ENCODE peak calls at places on chromosomes 12 and 14, in four cellular contexts. L is CD8-positive, alpha-beta memory T cell; P is right cardiac atrium; Y is psoas muscle. A is an unnamed sample.

GRCh38 chr12:110888256-110888991 is 32.0 kb downstream of the MYL2 start:
- DNase-seq in P (no peak), Y (no peak), L (no peak), A (no peak)

GRCh38 chr14:55799523-55800095 is 219.6 kb downstream of the KTN1 start:
- DNase-seq in Y (no peak), P (no peak), L (no peak), A (no peak)

GRCh38 chr12:104604070-104604994 is 147.6 kb downstream of the CHST11 start:
- DNase-seq in L (peak; percentile 4), P (peak; percentile 65), Y (peak; percentile 70), A (no peak)

GRCh38 chr12:4025420-4026358 is 152.5 kb upstream of the PARP11 start:
- DNase-seq in Y (no peak), L (no peak), P (no peak), A (no peak)

GRCh38 chr14:101797785-101798342 is 36.4 kb downstream of the PPP2R5C start:
- DNase-seq in Y (no peak), L (no peak), P (no peak), A (peak; percentile 86)

GRCh38 chr14:87679094-87679493 is 313.9 kb downstream of the GALC start:
- DNase-seq in L (no peak), Y (no peak), P (no peak), A (peak; percentile 64)

GRCh38 chr12:130613831-130614230 is 102.3 kb downstream of the RIMBP2 start:
- DNase-seq in Y (no peak), L (no peak), P (no peak), A (no peak)

GRCh38 chr14:103103461-103104388 is 9.2 kb downstream of the EXOC3L4 start:
- DNase-seq in L (no peak), Y (peak; percentile 62), P (peak; percentile 83), A (no peak)

GRCh38 chr12:122449317-122449716 is 26.8 kb upstream of the CLIP1 start:
- DNase-seq in P (no peak), L (no peak), Y (no peak), A (no peak)

GRCh38 chr14:104851896-104852663 is 13.0 kb upstream of the CEP170B start:
- DNase-seq in L (no peak), Y (no peak), P (no peak), A (no peak)

GRCh38 chr14:90700928-90701776 is 115.1 kb downstream of the TTC7B start:
- DNase-seq in Y (peak; percentile 43), P (no peak), L (no peak), A (no peak)

GRCh38 chr12:68240975-68241374 is 12.4 kb downstream of the IL22 start:
- DNase-seq in Y (no peak), P (no peak), L (peak; percentile 11), A (no peak)
- H3K4me3 ChIP-seq in Y (no peak overlapping the region), P (no peak overlapping the region), L (peak overlapping the region; percentile 48), A (peak overlapping the region; percentile 24)

DNA sequence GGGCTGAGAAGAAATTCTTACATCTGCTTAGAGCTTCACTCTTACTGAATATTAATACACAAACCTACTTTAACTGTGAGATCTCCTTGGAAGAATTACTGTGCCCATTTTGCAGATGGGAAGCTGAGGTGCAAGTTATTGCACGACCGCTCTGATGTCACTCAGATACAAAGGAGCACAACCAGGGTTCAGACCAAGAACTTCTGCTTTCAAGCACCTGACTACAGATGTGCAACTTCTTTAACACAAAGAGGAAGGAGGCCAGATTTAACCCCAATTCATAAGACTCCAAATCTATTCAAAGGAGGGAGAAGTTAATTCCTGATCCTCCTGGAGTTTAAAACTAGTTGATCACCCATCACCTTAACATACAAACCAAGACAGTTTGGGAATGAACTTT is 232.6 kb downstream of the VRK1 start:
- DNase-seq in L (no peak), Y (no peak), P (no peak), A (no peak)
- H3K27me3 ChIP-seq in L (peaks cover 13% of the 10 kb centered on the region), Y (no peaks in the 10 kb centered on the region), P (no peaks in the 10 kb centered on the region), A (no peaks in the 10 kb centered on the region)

GRCh38 chr12:58420496-58420895 is 479.1 kb downstream of the ATP23 start:
- DNase-seq in Y (no peak), P (no peak), L (no peak), A (no peak)

GRCh38 chr12:58421990-58422389 is 480.6 kb downstream of the ATP23 start:
- DNase-seq in P (no peak), Y (no peak), L (no peak), A (no peak)

GRCh38 chr12:58425481-58426392 is 484.4 kb downstream of the ATP23 start:
- DNase-seq in L (no peak), Y (no peak), P (peak; percentile 41), A (no peak)

GRCh38 chr12:58419905-58420304 is 478.5 kb downstream of the ATP23 start:
- DNase-seq in P (no peak), L (no peak), Y (no peak), A (no peak)

DNA sequence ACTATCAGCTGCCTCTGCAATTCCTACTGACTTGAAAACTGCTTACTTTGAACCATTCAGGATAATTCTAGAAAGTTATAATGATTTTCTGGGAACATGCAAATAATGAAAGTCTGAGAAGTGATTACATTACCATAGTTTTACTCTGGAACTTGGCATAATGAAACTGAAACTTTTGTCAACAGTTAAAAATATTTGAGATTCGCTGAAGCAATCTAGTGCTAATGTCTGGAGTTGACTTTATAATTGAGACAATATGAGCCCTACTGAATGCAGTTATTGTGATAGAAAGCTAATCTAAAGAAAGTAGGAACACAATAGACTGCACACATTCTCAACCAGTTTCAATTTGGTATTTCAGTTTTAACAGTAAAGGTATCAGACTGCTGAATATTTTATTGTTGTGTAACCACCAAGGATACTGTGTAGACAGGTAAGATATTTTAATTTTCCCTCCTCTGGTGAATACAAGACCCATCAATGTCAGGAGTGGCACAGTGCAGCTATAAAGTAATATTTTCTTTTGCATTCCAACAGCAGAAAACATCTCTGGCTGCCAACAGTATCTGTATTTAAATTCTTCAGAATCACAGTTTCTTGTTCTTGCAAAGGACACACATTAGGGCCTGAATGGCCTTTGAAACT is 483.5 kb downstream of the ATP23 start:
- DNase-seq in Y (no peak), L (no peak), P (no peak), A (no peak)
- H3K27ac ChIP-seq in Y (no peak overlapping the region), L (no peak overlapping the region), P (no peak overlapping the region), A (peak overlapping the region; percentile 40)

DNA sequence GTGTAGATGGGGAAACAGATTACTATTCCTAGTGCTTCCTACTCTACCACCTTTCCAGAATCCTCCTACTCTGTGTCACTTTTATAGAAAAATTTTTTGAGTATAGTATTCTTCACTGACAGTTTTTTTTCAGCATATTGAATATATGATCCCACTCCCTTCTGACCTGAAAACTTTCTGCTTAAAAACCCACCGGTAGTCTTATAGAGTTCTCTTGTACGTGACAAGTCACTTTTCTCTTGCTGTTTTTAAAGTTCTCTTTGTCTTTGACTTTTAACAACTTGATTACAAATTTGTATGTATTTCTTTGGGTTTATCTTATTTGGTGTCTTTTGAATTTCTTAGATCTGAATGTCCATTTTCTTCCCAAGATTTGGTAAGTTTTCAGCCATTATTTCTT is 133.6 kb upstream of the SLC38A2 start:
- DNase-seq in Y (no peak), L (no peak), P (no peak), A (no peak)
- H3K4me3 ChIP-seq in Y (no peak overlapping the region), L (no peak overlapping the region), P (no peak overlapping the region), A (no peak overlapping the region)